ENCODE peak calls at places on chromosomes 3 and 15, in four cellular contexts. L, H, Y and B are unnamed samples.
A peak's percentile ranks its signal among the peaks of the same experiment; 100 is the strongest.

GRCh38 chr3:192901435-192901834 is 16.2 kb downstream of the MB21D2 start:
- DNase-seq in H (no peak), L (no peak), Y (peak; percentile 96), B (no peak)

GRCh38 chr3:130839815-130840214 is 54.1 kb upstream of the ATP2C1 start:
- DNase-seq in Y (no peak), H (no peak), L (no peak), B (peak; percentile 81)

GRCh38 chr3:134527538-134528186 is 41.8 kb downstream of the CEP63 start:
- DNase-seq in L (no peak), Y (no peak), H (no peak), B (no peak)

GRCh38 chr3:55526332-55527030 is 39.4 kb upstream of the WNT5A start:
- DNase-seq in H (no peak), L (no peak), Y (peak; percentile 70), B (no peak)

GRCh38 chr3:114290911-114291901 is 2.6 kb upstream of the TIGIT start:
- DNase-seq in L (peak; percentile 53), H (peak; percentile 86), Y (peak; percentile 59), B (peak; percentile 96)

GRCh38 chr15:29554531-29554930 is 267.7 kb downstream of the TJP1 start:
- DNase-seq in H (no peak), Y (no peak), L (no peak), B (no peak)

GRCh38 chr3:25001041-25001591 is 426.9 kb upstream of the RARB start:
- DNase-seq in Y (no peak), H (peak; percentile 15), L (no peak), B (no peak)

GRCh38 chr3:9229886-9230285 is 19.6 kb downstream of the SRGAP3 start:
- DNase-seq in Y (no peak), H (no peak), L (no peak), B (no peak)

GRCh38 chr3:185930393-185931107 is 7.3 kb downstream of the TRA2B start:
- DNase-seq in L (no peak), Y (no peak), H (no peak), B (no peak)
- H3F3A ChIP-seq in L (peaks cover 88% of the 10 kb centered on the region), Y (peaks cover 7% of the 10 kb centered on the region), H (peaks cover 21% of the 10 kb centered on the region), B (peaks cover 71% of the 10 kb centered on the region)

GRCh38 chr3:184333700-184334099 is 3.7 kb upstream of the FAM131A start:
- DNase-seq in L (no peak), H (no peak), Y (no peak), B (no peak)

GRCh38 chr3:184335291-184335660 is 2.1 kb upstream of the FAM131A start:
- DNase-seq in L (no peak), Y (no peak), H (no peak), B (no peak)

GRCh38 chr3:184334470-184335158 is 2.8 kb upstream of the FAM131A start:
- DNase-seq in H (no peak), L (peak; percentile 88), Y (peak; percentile 95), B (no peak)

GRCh38 chr3:184332370-184333090 is 4.9 kb upstream of the FAM131A start:
- DNase-seq in H (no peak), Y (peak; percentile 94), L (peak; percentile 67), B (no peak)

GRCh38 chr3:184333190-184333589 is 4.2 kb upstream of the FAM131A start:
- DNase-seq in Y (no peak), H (no peak), L (no peak), B (no peak)
- H3F3A ChIP-seq in Y (peaks cover 28% of the 10 kb centered on the region), H (peaks cover 56% of the 10 kb centered on the region), L (peaks cover 93% of the 10 kb centered on the region), B (peaks cover 53% of the 10 kb centered on the region)

GRCh38 chr15:55277116-55277564 is 12.5 kb downstream of the RAB27A start:
- DNase-seq in L (no peak), Y (no peak), H (no peak), B (peak; percentile 68)

GRCh38 chr15:55277715-55278114 is 11.9 kb downstream of the RAB27A start:
- DNase-seq in H (no peak), Y (no peak), L (no peak), B (no peak)

GRCh38 chr15:55279746-55280351 is 9.8 kb downstream of the RAB27A start:
- DNase-seq in Y (peak; percentile 74), H (no peak), L (peak; percentile 30), B (peak; percentile 93)

GRCh38 chr15:55281517-55282227 is 7.9 kb downstream of the RAB27A start:
- DNase-seq in H (no peak), L (no peak), Y (no peak), B (no peak)

GRCh38 chr15:55279100-55279745 is 10.4 kb downstream of the RAB27A start:
- DNase-seq in H (no peak), Y (no peak), L (no peak), B (no peak)
- H3F3A ChIP-seq in H (no peaks in the 10 kb centered on the region), Y (no peaks in the 10 kb centered on the region), L (peaks cover 31% of the 10 kb centered on the region), B (peaks cover 65% of the 10 kb centered on the region)

GRCh38 chr3:111237906-111238305 is 166.3 kb downstream of the NECTIN3 start:
- DNase-seq in L (no peak), H (no peak), Y (peak; percentile 7), B (no peak)
- H3F3A ChIP-seq in L (no peaks in the 10 kb centered on the region), H (no peaks in the 10 kb centered on the region), Y (no peaks in the 10 kb centered on the region), B (no peaks in the 10 kb centered on the region)

GRCh38 chr15:63241316-63241715 is 36.1 kb upstream of the APH1B start:
- DNase-seq in H (no peak), L (no peak), Y (no peak), B (no peak)

GRCh38 chr15:63244976-63245645 is 32.3 kb upstream of the APH1B start:
- DNase-seq in L (no peak), Y (no peak), H (no peak), B (no peak)

GRCh38 chr15:63243101-63243500 is 34.3 kb upstream of the APH1B start:
- DNase-seq in H (no peak), L (no peak), Y (no peak), B (no peak)

GRCh38 chr15:63244399-63244798 is 33.0 kb upstream of the APH1B start:
- DNase-seq in H (no peak), Y (no peak), L (no peak), B (no peak)

GRCh38 chr15:63243776-63244175 is 33.6 kb upstream of the APH1B start:
- DNase-seq in Y (no peak), L (no peak), H (no peak), B (no peak)
- H3F3A ChIP-seq in Y (no peaks in the 10 kb centered on the region), L (peaks cover 23% of the 10 kb centered on the region), H (no peaks in the 10 kb centered on the region), B (no peaks in the 10 kb centered on the region)

GRCh38 chr3:187739561-187740445 is 5.5 kb downstream of the BCL6 start:
- DNase-seq in L (peak; percentile 86), H (peak; percentile 89), Y (peak; percentile 87), B (peak; percentile 87)
- H3F3A ChIP-seq in L (peaks cover 21% of the 10 kb centered on the region), H (peaks cover 39% of the 10 kb centered on the region), Y (no peaks in the 10 kb centered on the region), B (peaks cover 18% of the 10 kb centered on the region)

GRCh38 chr3:31546152-31546551 is 13.4 kb downstream of the STT3B start:
- DNase-seq in Y (no peak), H (peak; percentile 21), L (no peak), B (no peak)

GRCh38 chr3:31553258-31553657 is 20.5 kb downstream of the STT3B start:
- DNase-seq in H (no peak), L (no peak), Y (no peak), B (no peak)

GRCh38 chr3:31546725-31547124 is 14.0 kb downstream of the STT3B start:
- DNase-seq in Y (peak; percentile 10), H (no peak), L (no peak), B (no peak)

GRCh38 chr3:31552103-31552502 is 19.4 kb downstream of the STT3B start:
- DNase-seq in L (no peak), H (no peak), Y (no peak), B (no peak)

GRCh38 chr3:31550452-31551251 is 17.9 kb downstream of the STT3B start:
- DNase-seq in H (peak; percentile 36), L (no peak), Y (peak; percentile 64), B (peak; percentile 30)
- H3F3A ChIP-seq in H (no peaks in the 10 kb centered on the region), L (no peaks in the 10 kb centered on the region), Y (no peaks in the 10 kb centered on the region), B (no peaks in the 10 kb centered on the region)